ENCODE peak calls at places on chromosomes 2 and 18, in four cellular contexts. One of them, this sample, is unnamed.

GRCh38 chr2:136381722-136382633 is 264.0 kb upstream of the CXCR4 start:
- DNase-seq in neural crest cell: no peak
- DNase-seq in endothelial cell of umbilical vein: no peak
- DNase-seq in GM13976: peak
- DNase-seq in this sample: no peak

GRCh38 chr18:59546164-59546563 is 151.1 kb downstream of the CCBE1 start:
- DNase-seq in GM13976: no peak
- DNase-seq in endothelial cell of umbilical vein: no peak
- DNase-seq in neural crest cell: no peak
- DNase-seq in this sample: no peak

GRCh38 chr2:181371782-181372292 is 85.3 kb upstream of the ITGA4 start:
- DNase-seq in neural crest cell: no peak
- DNase-seq in GM13976: no peak
- DNase-seq in endothelial cell of umbilical vein: peak
- DNase-seq in this sample: no peak

GRCh38 chr2:232893834-232894233 is 23.8 kb downstream of the SNORC start:
- DNase-seq in endothelial cell of umbilical vein: no peak
- DNase-seq in GM13976: no peak
- DNase-seq in neural crest cell: no peak
- DNase-seq in this sample: no peak

GRCh38 chr2:226426292-226426736 is 373.3 kb downstream of the IRS1 start:
- DNase-seq in neural crest cell: no peak
- DNase-seq in GM13976: no peak
- DNase-seq in endothelial cell of umbilical vein: no peak
- DNase-seq in this sample: no peak

GRCh38 chr2:47005687-47006086 is 90.1 kb upstream of the MCFD2 start:
- DNase-seq in neural crest cell: no peak
- DNase-seq in endothelial cell of umbilical vein: no peak
- DNase-seq in GM13976: no peak
- DNase-seq in this sample: no peak

GRCh38 chr2:218891275-218892135 is 10.9 kb downstream of the WNT10A start:
- DNase-seq in GM13976: peak
- DNase-seq in neural crest cell: no peak
- DNase-seq in endothelial cell of umbilical vein: no peak
- DNase-seq in this sample: no peak

GRCh38 chr2:173451137-173451536 is 96.5 kb downstream of the CDCA7 start:
- DNase-seq in endothelial cell of umbilical vein: no peak
- DNase-seq in GM13976: no peak
- DNase-seq in neural crest cell: no peak
- DNase-seq in this sample: no peak

GRCh38 chr2:182694189-182694588 is 21.9 kb upstream of the DNAJC10 start:
- DNase-seq in endothelial cell of umbilical vein: no peak
- DNase-seq in neural crest cell: no peak
- DNase-seq in GM13976: no peak
- DNase-seq in this sample: no peak

GRCh38 chr2:238061310-238062202 is 755 bp downstream of the SCLY start:
- DNase-seq in endothelial cell of umbilical vein: peak
- DNase-seq in GM13976: peak
- DNase-seq in neural crest cell: peak
- DNase-seq in this sample: no peak

GRCh38 chr2:6053711-6054393 is 361.7 kb downstream of the SOX11 start:
- DNase-seq in neural crest cell: no peak
- DNase-seq in GM13976: no peak
- DNase-seq in endothelial cell of umbilical vein: no peak
- DNase-seq in this sample: no peak

GRCh38 chr2:161416294-161416632 is at the start of gene TBR1:
- DNase-seq in neural crest cell: peak
- DNase-seq in endothelial cell of umbilical vein: no peak
- DNase-seq in GM13976: peak
- DNase-seq in this sample: no peak

GRCh38 chr2:224919472-224920110 is 122.7 kb downstream of the DOCK10 start:
- DNase-seq in neural crest cell: no peak
- DNase-seq in endothelial cell of umbilical vein: no peak
- DNase-seq in GM13976: no peak
- DNase-seq in this sample: no peak

GRCh38 chr18:25047983-25048382 is 304.0 kb downstream of the ZNF521 start:
- DNase-seq in endothelial cell of umbilical vein: no peak
- DNase-seq in neural crest cell: no peak
- DNase-seq in GM13976: no peak
- DNase-seq in this sample: no peak

GRCh38 chr2:146623771-146624170 is 1221.1 kb upstream of the ACVR2A start:
- DNase-seq in neural crest cell: no peak
- DNase-seq in GM13976: no peak
- DNase-seq in endothelial cell of umbilical vein: no peak
- DNase-seq in this sample: no peak

GRCh38 chr18:21513292-21513691 is 87.2 kb downstream of the ESCO1 start:
- DNase-seq in endothelial cell of umbilical vein: no peak
- DNase-seq in GM13976: no peak
- DNase-seq in neural crest cell: no peak
- DNase-seq in this sample: no peak

GRCh38 chr2:70988151-70988550 is 6.5 kb downstream of the TEX261 start:
- DNase-seq in endothelial cell of umbilical vein: no peak
- DNase-seq in GM13976: no peak
- DNase-seq in neural crest cell: no peak
- DNase-seq in this sample: no peak

GRCh38 chr2:44822174-44822573 is 119.3 kb upstream of the SIX3 start:
- DNase-seq in endothelial cell of umbilical vein: no peak
- DNase-seq in GM13976: no peak
- DNase-seq in neural crest cell: no peak
- DNase-seq in this sample: no peak

GRCh38 chr2:15363734-15364133 is 197.4 kb downstream of the NBAS start:
- DNase-seq in neural crest cell: no peak
- DNase-seq in GM13976: no peak
- DNase-seq in endothelial cell of umbilical vein: no peak
- DNase-seq in this sample: no peak

GRCh38 chr18:23779696-23780303 is 90.5 kb downstream of the LAMA3 start:
- DNase-seq in neural crest cell: no peak
- DNase-seq in endothelial cell of umbilical vein: no peak
- DNase-seq in GM13976: no peak
- DNase-seq in this sample: no peak

GRCh38 chr2:32626591-32627221 is 1.1 kb upstream of the TTC27 start:
- DNase-seq in neural crest cell: no peak
- DNase-seq in endothelial cell of umbilical vein: no peak
- DNase-seq in GM13976: no peak
- DNase-seq in this sample: no peak

GRCh38 chr2:154924531-154924930 is 226.0 kb downstream of the KCNJ3 start:
- DNase-seq in endothelial cell of umbilical vein: no peak
- DNase-seq in GM13976: no peak
- DNase-seq in neural crest cell: no peak
- DNase-seq in this sample: no peak

GRCh38 chr2:187372213-187372612 is 75.8 kb downstream of the CALCRL start:
- DNase-seq in endothelial cell of umbilical vein: no peak
- DNase-seq in GM13976: no peak
- DNase-seq in neural crest cell: no peak
- DNase-seq in this sample: no peak

GRCh38 chr18:21187886-21188285 is 54.1 kb upstream of the GREB1L start:
- DNase-seq in GM13976: no peak
- DNase-seq in neural crest cell: no peak
- DNase-seq in endothelial cell of umbilical vein: no peak
- DNase-seq in this sample: no peak

GRCh38 chr18:58887613-58887963 is 22.9 kb downstream of the ZNF532 start:
- DNase-seq in endothelial cell of umbilical vein: peak
- DNase-seq in GM13976: no peak
- DNase-seq in neural crest cell: no peak
- DNase-seq in this sample: no peak

GRCh38 chr2:176066645-176067586 is 16.8 kb downstream of the EVX2 start:
- DNase-seq in GM13976: peak
- DNase-seq in neural crest cell: no peak
- DNase-seq in endothelial cell of umbilical vein: no peak
- DNase-seq in this sample: no peak

GRCh38 chr2:215831296-215831913 is 181.9 kb downstream of the MREG start:
- DNase-seq in GM13976: peak
- DNase-seq in neural crest cell: no peak
- DNase-seq in endothelial cell of umbilical vein: peak
- DNase-seq in this sample: no peak

DNA sequence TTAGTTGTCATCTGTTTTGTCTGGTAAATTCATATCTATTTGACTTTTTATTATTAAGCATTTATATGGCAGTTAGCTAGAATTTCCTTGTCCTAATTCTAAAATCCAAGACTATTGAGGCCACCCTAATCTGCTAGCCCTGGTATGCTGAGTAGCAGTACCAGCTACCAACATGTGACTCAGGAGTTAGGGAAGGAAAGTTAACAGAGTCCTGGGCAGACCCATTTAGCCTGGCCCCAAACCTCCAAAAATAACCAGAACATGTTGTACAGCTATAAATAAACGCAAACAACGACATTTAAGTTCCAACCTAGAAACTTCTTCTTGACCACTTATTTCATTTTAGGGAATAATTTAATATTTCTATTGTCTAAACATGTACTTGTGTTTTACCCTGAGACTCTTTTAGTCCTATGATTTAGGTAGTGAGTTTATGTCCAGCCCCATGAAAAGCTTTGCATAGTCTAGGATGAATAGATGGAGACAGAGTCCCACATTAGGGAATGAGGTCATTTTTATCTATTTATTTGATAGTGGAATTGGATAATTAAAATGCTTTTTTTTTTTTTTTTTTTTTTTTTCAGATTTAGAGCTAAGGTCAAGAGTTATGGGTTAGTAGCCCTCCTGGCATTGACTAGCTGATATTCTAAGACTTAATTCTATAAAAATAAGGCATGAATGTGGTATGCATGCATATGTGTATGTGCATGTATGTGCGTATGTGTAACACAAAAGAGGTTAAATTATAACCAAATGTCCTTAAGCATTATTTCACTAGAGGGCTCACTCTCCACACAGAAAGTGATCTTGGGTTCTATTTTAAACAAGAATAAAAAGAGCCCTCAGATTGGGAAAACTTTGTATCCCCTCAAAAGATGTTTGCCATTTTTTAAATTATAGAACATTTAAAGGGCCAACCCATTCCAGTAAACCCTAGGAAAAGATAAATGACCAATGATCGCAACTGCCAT is 160.0 kb upstream of the MAPRE2 start:
- DNase-seq in endothelial cell of umbilical vein: peak
- DNase-seq in GM13976: no peak
- DNase-seq in neural crest cell: no peak
- DNase-seq in this sample: no peak
- TF ChIP-seq CTCF in endothelial cell of umbilical vein: no peak
- TF ChIP-seq CTCF in GM13976: no peak
- TF ChIP-seq CTCF in neural crest cell: peak
- TF ChIP-seq CTCF in this sample: no peak

DNA sequence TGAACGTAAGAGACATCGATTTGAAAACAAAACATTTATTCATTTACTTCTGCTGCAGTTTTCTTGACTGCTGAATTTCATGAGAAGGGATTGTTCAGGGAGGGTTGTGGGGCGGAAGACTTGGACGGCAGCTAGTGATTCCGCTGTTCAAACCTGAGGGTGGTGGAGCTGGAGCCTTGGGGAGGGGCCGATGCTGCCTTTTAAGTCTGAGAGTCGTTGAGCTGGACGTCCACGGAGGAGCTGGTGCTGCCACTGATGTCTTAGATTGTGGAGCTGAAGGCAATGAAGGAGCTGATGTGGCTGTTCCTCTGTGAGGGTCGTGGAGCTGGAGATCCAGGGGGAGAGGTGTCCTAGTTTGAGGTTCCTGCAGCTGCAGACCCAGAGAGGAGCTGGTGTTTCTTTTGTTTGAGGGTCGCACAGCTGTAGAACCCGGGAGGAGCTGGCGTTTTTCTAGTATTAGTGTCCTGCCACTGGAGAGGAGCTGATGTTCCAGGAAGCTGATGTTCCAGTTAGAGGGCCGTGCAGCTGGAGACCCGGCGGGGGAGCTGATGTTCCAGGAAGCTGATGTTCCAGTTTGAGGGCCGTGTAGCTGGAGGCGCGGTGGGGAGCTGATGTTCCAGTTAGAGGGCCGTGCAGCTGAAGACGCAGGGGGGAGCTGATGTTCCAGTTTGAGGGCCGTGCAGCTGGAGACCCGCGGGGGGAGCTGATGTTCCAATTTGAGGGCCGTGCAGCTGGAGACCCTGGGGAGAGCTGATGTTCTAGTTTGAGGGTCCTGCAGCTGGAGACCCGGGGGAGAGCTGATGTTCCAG is 150.9 kb downstream of the RTP5 start:
- DNase-seq in GM13976: no peak
- DNase-seq in endothelial cell of umbilical vein: no peak
- DNase-seq in neural crest cell: no peak
- DNase-seq in this sample: no peak
- TF ChIP-seq CTCF in GM13976: no peak
- TF ChIP-seq CTCF in endothelial cell of umbilical vein: no peak
- TF ChIP-seq CTCF in neural crest cell: no peak
- TF ChIP-seq CTCF in this sample: no peak

GRCh38 chr2:56184500-56184996 is 758 bp downstream of the CCDC85A start:
- DNase-seq in neural crest cell: peak
- DNase-seq in endothelial cell of umbilical vein: peak
- DNase-seq in GM13976: peak
- DNase-seq in this sample: no peak

GRCh38 chr2:56185101-56185581 is 1.4 kb downstream of the CCDC85A start:
- DNase-seq in neural crest cell: no peak
- DNase-seq in endothelial cell of umbilical vein: no peak
- DNase-seq in GM13976: peak
- DNase-seq in this sample: no peak

GRCh38 chr2:56183643-56184499 is at the start of gene CCDC85A:
- DNase-seq in neural crest cell: peak
- DNase-seq in endothelial cell of umbilical vein: peak
- DNase-seq in GM13976: peak
- DNase-seq in this sample: peak

GRCh38 chr2:56182420-56182819 is 1.4 kb upstream of the CCDC85A start:
- DNase-seq in endothelial cell of umbilical vein: no peak
- DNase-seq in GM13976: no peak
- DNase-seq in neural crest cell: no peak
- DNase-seq in this sample: no peak

DNA sequence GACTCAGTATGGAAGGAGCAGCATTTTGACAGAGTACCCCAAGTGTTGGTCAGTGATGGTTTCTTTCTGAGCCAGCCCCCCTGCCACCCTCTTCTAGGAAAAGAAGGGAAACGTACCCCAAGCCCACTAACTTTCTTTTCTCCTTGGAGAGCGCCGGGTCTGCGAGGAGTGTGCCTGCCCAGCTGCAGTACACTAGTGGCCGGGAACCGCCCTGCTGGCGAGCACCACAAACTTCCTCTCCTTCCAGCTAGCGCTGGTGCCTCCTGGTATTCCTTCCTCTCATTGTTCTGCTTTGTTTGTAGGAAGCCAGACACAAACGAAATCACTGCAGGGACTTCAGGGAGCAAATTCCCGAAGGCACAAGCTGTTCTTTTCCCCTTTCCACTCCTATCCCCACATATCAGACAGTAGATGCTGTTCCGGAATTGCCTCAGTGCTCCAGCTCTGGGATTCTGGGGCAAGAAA is 1.8 kb downstream of the CCDC85A start:
- DNase-seq in neural crest cell: peak
- DNase-seq in GM13976: no peak
- DNase-seq in endothelial cell of umbilical vein: peak
- DNase-seq in this sample: no peak
- TF ChIP-seq CTCF in neural crest cell: peak
- TF ChIP-seq CTCF in GM13976: no peak
- TF ChIP-seq CTCF in endothelial cell of umbilical vein: no peak
- TF ChIP-seq CTCF in this sample: no peak

GRCh38 chr2:20436716-20437470 is 10.0 kb upstream of the RHOB start:
- DNase-seq in GM13976: no peak
- DNase-seq in neural crest cell: no peak
- DNase-seq in endothelial cell of umbilical vein: no peak
- DNase-seq in this sample: no peak
- TF ChIP-seq CTCF in GM13976: no peak
- TF ChIP-seq CTCF in neural crest cell: no peak
- TF ChIP-seq CTCF in endothelial cell of umbilical vein: no peak
- TF ChIP-seq CTCF in this sample: no peak

GRCh38 chr2:84927275-84927627 is 21.8 kb downstream of the TMSB10 start:
- DNase-seq in GM13976: no peak
- DNase-seq in endothelial cell of umbilical vein: no peak
- DNase-seq in neural crest cell: no peak
- DNase-seq in this sample: no peak
- TF ChIP-seq CTCF in GM13976: no peak
- TF ChIP-seq CTCF in endothelial cell of umbilical vein: no peak
- TF ChIP-seq CTCF in neural crest cell: peak
- TF ChIP-seq CTCF in this sample: no peak

This sample was measured in omental fat pad.